ENCODE peak calls at places on chromosomes 4 and X, in nine cellular contexts. Y, F, R, B, E, Z, C, S and W are unnamed samples.

GRCh38 chr4:158805628-158806471 is 37.0 kb downstream of the FNIP2 start:
- DNase-seq in S (no peak), C (peak), Z (no peak), B (no peak), F (no peak), E (no peak), R (no peak), Y (no peak), W (peak)

GRCh38 chrX:134660627-134661026 is 2.4 kb upstream of the PLAC1 start:
- DNase-seq in Y (no peak), S (no peak), R (no peak), E (no peak), F (no peak), B (no peak), Z (no peak), C (no peak), W (no peak)

GRCh38 chrX:144681501-144681900 is 565.8 kb upstream of the SPANXN1 start:
- DNase-seq in Z (no peak), S (no peak), F (no peak), B (no peak), E (no peak), Y (no peak), C (no peak), R (no peak), W (no peak)

GRCh38 chr4:183284229-183284628 is 35.8 kb downstream of the CLDN22 start:
- DNase-seq in B (no peak), F (no peak), R (no peak), E (no peak), C (no peak), Z (no peak), S (no peak), Y (no peak), W (no peak)

GRCh38 chrX:10755477-10756334 is 135.3 kb upstream of the MID1 start:
- DNase-seq in B (peak), C (peak), S (no peak), F (no peak), E (no peak), Y (peak), R (no peak), Z (no peak), W (no peak)

GRCh38 chr4:17762705-17763104 is 18.7 kb downstream of the FAM184B start:
- DNase-seq in B (peak), F (no peak), S (peak), C (no peak), Z (no peak), Y (peak), E (no peak), R (peak), W (no peak)

GRCh38 chr4:185839770-185840169 is 27.8 kb upstream of the SORBS2 start:
- DNase-seq in R (no peak), F (no peak), Y (no peak), C (no peak), B (peak), Z (no peak), E (no peak), S (no peak), W (no peak)

GRCh38 chrX:82333575-82333974 is 1131.7 kb downstream of the SH3BGRL start:
- DNase-seq in Y (no peak), B (no peak), Z (no peak), F (no peak), R (no peak), C (no peak), S (no peak), E (no peak), W (no peak)

GRCh38 chr4:114263233-114263632 is 283.8 kb upstream of the ARSJ start:
- DNase-seq in E (no peak), Z (no peak), R (no peak), C (no peak), F (no peak), Y (no peak), S (no peak), B (peak), W (no peak)

GRCh38 chr4:37475087-37475486 is 211.1 kb downstream of the RELL1 start:
- DNase-seq in Y (no peak), E (no peak), F (no peak), B (no peak), R (no peak), C (no peak), S (no peak), Z (no peak), W (no peak)

GRCh38 chr4:18398661-18399060 is 377.1 kb upstream of the LCORL start:
- DNase-seq in Y (no peak), E (no peak), F (no peak), C (no peak), Z (no peak), B (peak), S (no peak), R (no peak), W (no peak)

GRCh38 chrX:150084474-150085229 is 146.4 kb upstream of the EOLA2 start:
- DNase-seq in B (no peak), C (no peak), S (no peak), E (no peak), F (peak), Y (peak), Z (no peak), R (no peak), W (no peak)

GRCh38 chr4:55169352-55169959 is 44.1 kb upstream of the KDR start:
- DNase-seq in F (no peak), R (peak), S (peak), Z (no peak), C (no peak), Y (peak), E (no peak), B (peak), W (no peak)

GRCh38 chrX:70979136-70979762 is 48.4 kb upstream of the SLC7A3 start:
- DNase-seq in Z (no peak), S (peak), R (peak), B (peak), Y (peak), C (peak), F (no peak), E (no peak), W (peak)

GRCh38 chrX:19030805-19031204 is 46.9 kb upstream of the PHKA2 start:
- DNase-seq in R (no peak), F (no peak), C (no peak), B (no peak), E (no peak), Y (peak), S (no peak), Z (no peak), W (no peak)

GRCh38 chr4:56134272-56134671 is 185.5 kb downstream of the CEP135 start:
- DNase-seq in S (peak), R (no peak), Z (no peak), C (peak), B (peak), F (no peak), E (no peak), Y (no peak), W (no peak)

GRCh38 chr4:164288578-164288977 is 465.4 kb upstream of the SMIM31 start:
- DNase-seq in E (no peak), C (no peak), S (no peak), F (no peak), Z (no peak), R (no peak), B (no peak), Y (no peak), W (no peak)

GRCh38 chr4:142043509-142043908 is 407.1 kb downstream of the IL15 start:
- DNase-seq in C (no peak), S (no peak), R (no peak), E (no peak), F (no peak), Y (no peak), Z (no peak), B (no peak), W (no peak)

GRCh38 chrX:85365370-85365995 is 14.0 kb downstream of the POF1B start:
- DNase-seq in F (no peak), B (peak), Y (no peak), R (no peak), S (no peak), Z (no peak), C (no peak), E (no peak), W (no peak)

DNA sequence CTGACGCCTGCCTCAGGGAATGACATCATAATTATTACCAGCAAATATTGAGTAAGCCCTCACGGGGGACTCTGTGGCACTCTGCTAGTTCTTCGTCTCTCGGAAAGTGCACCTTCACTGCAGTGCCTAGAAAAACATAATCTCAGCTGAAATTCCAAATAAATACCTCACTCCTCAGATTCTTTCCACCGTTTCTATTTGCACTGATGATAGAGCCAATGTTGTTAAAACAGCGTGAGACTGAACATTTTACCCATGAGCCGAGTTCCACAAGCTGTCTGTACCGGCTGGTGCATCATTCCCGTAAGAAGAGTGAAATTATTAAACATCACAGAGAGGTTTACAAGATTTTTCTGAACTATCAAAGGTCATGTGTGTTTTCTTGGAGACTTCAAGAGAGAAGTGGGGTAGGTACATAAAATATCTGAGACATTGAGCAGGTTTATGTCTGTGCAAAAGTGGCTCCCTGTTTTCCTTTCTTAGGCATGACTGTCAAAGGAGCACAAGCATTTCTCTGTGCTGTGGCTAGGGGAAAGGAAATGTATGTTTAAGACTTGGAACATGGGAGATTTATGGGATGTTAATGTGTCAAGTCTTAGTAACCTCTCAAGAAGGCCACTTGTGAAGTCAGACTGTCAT is 119.6 kb downstream of the CBLL2 start:
- DNase-seq in F (no peak), Y (no peak), E (no peak), S (no peak), B (no peak), C (no peak), Z (no peak), R (no peak), W (no peak)
- TF ChIP-seq REST in F (no peak), Y (no peak), E (no peak), S (no peak), B (no peak), C (no peak), Z (no peak), R (no peak), W (no peak)

GRCh38 chrX:39682778-39683177 is 415.0 kb downstream of the BCOR start:
- DNase-seq in S (no peak), F (no peak), Z (no peak), E (peak), C (no peak), B (peak), Y (no peak), R (peak), W (no peak)
- TF ChIP-seq REST in S (no peak), F (no peak), Z (no peak), E (no peak), C (no peak), B (no peak), Y (no peak), R (no peak), W (no peak)

GRCh38 chr4:40850496-40850895 is 100.7 kb downstream of the NSUN7 start:
- DNase-seq in R (no peak), F (no peak), S (no peak), Y (no peak), C (no peak), Z (no peak), E (no peak), B (no peak), W (no peak)
- TF ChIP-seq REST in R (no peak), F (no peak), S (no peak), Y (no peak), C (no peak), Z (no peak), E (no peak), B (no peak), W (no peak)

GRCh38 chr4:139184129-139184528 is 7.1 kb upstream of the ELF2 start:
- DNase-seq in C (peak), Z (no peak), F (no peak), E (no peak), B (no peak), S (no peak), R (no peak), Y (peak), W (no peak)
- TF ChIP-seq REST in C (no peak), Z (no peak), F (no peak), E (no peak), B (no peak), S (no peak), R (no peak), Y (no peak), W (no peak)

GRCh38 chr4:71277353-71277752 is 61.5 kb upstream of the SLC4A4 start:
- DNase-seq in Z (no peak), S (no peak), F (no peak), Y (no peak), E (no peak), R (no peak), C (no peak), B (no peak), W (no peak)
- TF ChIP-seq REST in Z (no peak), S (no peak), F (no peak), Y (no peak), E (no peak), R (no peak), C (no peak), B (no peak), W (no peak)